ENCODE peak calls at places on chromosomes 6 and 20, in five cellular contexts. One of them, this sample, is unnamed.

GRCh38 chr6:52297433-52297832 is 12.9 kb upstream of the MCM3 start:
- DNase-seq in stimulated activated CD4-positive, alpha-beta T cell treated with anti-CD3 and anti-CD28 coated beads, Interleukin-4, amount 100 ng/mL, for 48 hours: no peak
- DNase-seq in fibroblast of mammary gland: peak
- DNase-seq in M059J: no peak
- DNase-seq in GM04503: no peak
- DNase-seq in this sample: no peak

GRCh38 chr6:15751721-15752350 is 89.0 kb upstream of the DTNBP1 start:
- DNase-seq in stimulated activated CD4-positive, alpha-beta T cell treated with anti-CD3 and anti-CD28 coated beads, Interleukin-4, amount 100 ng/mL, for 48 hours: no peak
- DNase-seq in fibroblast of mammary gland: no peak
- DNase-seq in M059J: peak
- DNase-seq in GM04503: no peak
- DNase-seq in this sample: no peak

GRCh38 chr20:32390999-32391398 is 32.9 kb downstream of the ASXL1 start:
- DNase-seq in stimulated activated CD4-positive, alpha-beta T cell treated with anti-CD3 and anti-CD28 coated beads, Interleukin-4, amount 100 ng/mL, for 48 hours: no peak
- DNase-seq in fibroblast of mammary gland: no peak
- DNase-seq in M059J: no peak
- DNase-seq in GM04503: no peak
- DNase-seq in this sample: no peak

GRCh38 chr6:164130151-164130550 is 715.6 kb downstream of the QKI start:
- DNase-seq in stimulated activated CD4-positive, alpha-beta T cell treated with anti-CD3 and anti-CD28 coated beads, Interleukin-4, amount 100 ng/mL, for 48 hours: no peak
- DNase-seq in fibroblast of mammary gland: no peak
- DNase-seq in M059J: no peak
- DNase-seq in GM04503: no peak
- DNase-seq in this sample: no peak

GRCh38 chr6:17358515-17358914 is 34.9 kb upstream of the CAP2 start:
- DNase-seq in stimulated activated CD4-positive, alpha-beta T cell treated with anti-CD3 and anti-CD28 coated beads, Interleukin-4, amount 100 ng/mL, for 48 hours: no peak
- DNase-seq in fibroblast of mammary gland: no peak
- DNase-seq in M059J: no peak
- DNase-seq in GM04503: no peak
- DNase-seq in this sample: no peak

GRCh38 chr6:30926644-30927043 is 5.3 kb downstream of the SFTA2 start:
- DNase-seq in stimulated activated CD4-positive, alpha-beta T cell treated with anti-CD3 and anti-CD28 coated beads, Interleukin-4, amount 100 ng/mL, for 48 hours: no peak
- DNase-seq in fibroblast of mammary gland: peak
- DNase-seq in M059J: peak
- DNase-seq in GM04503: no peak
- DNase-seq in this sample: no peak

GRCh38 chr6:15304337-15305078 is 58.6 kb downstream of the JARID2 start:
- DNase-seq in stimulated activated CD4-positive, alpha-beta T cell treated with anti-CD3 and anti-CD28 coated beads, Interleukin-4, amount 100 ng/mL, for 48 hours: no peak
- DNase-seq in fibroblast of mammary gland: no peak
- DNase-seq in M059J: no peak
- DNase-seq in GM04503: no peak
- DNase-seq in this sample: no peak

GRCh38 chr6:12136905-12137304 is 124.8 kb downstream of the HIVEP1 start:
- DNase-seq in stimulated activated CD4-positive, alpha-beta T cell treated with anti-CD3 and anti-CD28 coated beads, Interleukin-4, amount 100 ng/mL, for 48 hours: no peak
- DNase-seq in fibroblast of mammary gland: peak
- DNase-seq in M059J: peak
- DNase-seq in GM04503: no peak
- DNase-seq in this sample: no peak

GRCh38 chr6:44016131-44016870 is 111.0 kb downstream of the MRPL14 start:
- DNase-seq in stimulated activated CD4-positive, alpha-beta T cell treated with anti-CD3 and anti-CD28 coated beads, Interleukin-4, amount 100 ng/mL, for 48 hours: no peak
- DNase-seq in fibroblast of mammary gland: peak
- DNase-seq in M059J: peak
- DNase-seq in GM04503: no peak
- DNase-seq in this sample: peak

GRCh38 chr20:49276895-49277785 is 717 bp downstream of the ZNFX1 start:
- DNase-seq in stimulated activated CD4-positive, alpha-beta T cell treated with anti-CD3 and anti-CD28 coated beads, Interleukin-4, amount 100 ng/mL, for 48 hours: peak
- DNase-seq in fibroblast of mammary gland: no peak
- DNase-seq in M059J: no peak
- DNase-seq in GM04503: no peak
- DNase-seq in this sample: no peak

GRCh38 chr20:21241400-21241799 is 61.7 kb upstream of the XRN2 start:
- DNase-seq in stimulated activated CD4-positive, alpha-beta T cell treated with anti-CD3 and anti-CD28 coated beads, Interleukin-4, amount 100 ng/mL, for 48 hours: no peak
- DNase-seq in fibroblast of mammary gland: no peak
- DNase-seq in M059J: no peak
- DNase-seq in GM04503: no peak
- DNase-seq in this sample: no peak

GRCh38 chr20:15248618-15249395 is 911.4 kb upstream of the FLRT3 start:
- DNase-seq in stimulated activated CD4-positive, alpha-beta T cell treated with anti-CD3 and anti-CD28 coated beads, Interleukin-4, amount 100 ng/mL, for 48 hours: no peak
- DNase-seq in fibroblast of mammary gland: no peak
- DNase-seq in M059J: peak
- DNase-seq in GM04503: no peak
- DNase-seq in this sample: no peak

GRCh38 chr6:138432063-138432356 is 28.0 kb downstream of the HEBP2 start:
- DNase-seq in stimulated activated CD4-positive, alpha-beta T cell treated with anti-CD3 and anti-CD28 coated beads, Interleukin-4, amount 100 ng/mL, for 48 hours: no peak
- DNase-seq in fibroblast of mammary gland: no peak
- DNase-seq in M059J: no peak
- DNase-seq in GM04503: no peak
- DNase-seq in this sample: no peak

GRCh38 chr6:81897793-81898192 is 145.3 kb upstream of the TENT5A start:
- DNase-seq in stimulated activated CD4-positive, alpha-beta T cell treated with anti-CD3 and anti-CD28 coated beads, Interleukin-4, amount 100 ng/mL, for 48 hours: no peak
- DNase-seq in fibroblast of mammary gland: peak
- DNase-seq in M059J: no peak
- DNase-seq in GM04503: no peak
- DNase-seq in this sample: no peak

GRCh38 chr6:14732845-14733757 is 512.8 kb upstream of the JARID2 start:
- DNase-seq in stimulated activated CD4-positive, alpha-beta T cell treated with anti-CD3 and anti-CD28 coated beads, Interleukin-4, amount 100 ng/mL, for 48 hours: peak
- DNase-seq in fibroblast of mammary gland: peak
- DNase-seq in M059J: peak
- DNase-seq in GM04503: no peak
- DNase-seq in this sample: peak

GRCh38 chr6:150867117-150867516 is 1.6 kb downstream of the MTHFD1L start:
- DNase-seq in stimulated activated CD4-positive, alpha-beta T cell treated with anti-CD3 and anti-CD28 coated beads, Interleukin-4, amount 100 ng/mL, for 48 hours: no peak
- DNase-seq in fibroblast of mammary gland: no peak
- DNase-seq in M059J: no peak
- DNase-seq in GM04503: no peak
- DNase-seq in this sample: no peak

GRCh38 chr6:150380256-150380655 is 11.4 kb downstream of the IYD start:
- DNase-seq in stimulated activated CD4-positive, alpha-beta T cell treated with anti-CD3 and anti-CD28 coated beads, Interleukin-4, amount 100 ng/mL, for 48 hours: no peak
- DNase-seq in fibroblast of mammary gland: peak
- DNase-seq in M059J: no peak
- DNase-seq in GM04503: no peak
- DNase-seq in this sample: no peak

GRCh38 chr6:24126586-24127192 is 674 bp downstream of the NRSN1 start:
- DNase-seq in stimulated activated CD4-positive, alpha-beta T cell treated with anti-CD3 and anti-CD28 coated beads, Interleukin-4, amount 100 ng/mL, for 48 hours: no peak
- DNase-seq in fibroblast of mammary gland: peak
- DNase-seq in M059J: peak
- DNase-seq in GM04503: no peak
- DNase-seq in this sample: no peak

GRCh38 chr20:53929974-53930650 is 140.3 kb downstream of the BCAS1 start:
- DNase-seq in stimulated activated CD4-positive, alpha-beta T cell treated with anti-CD3 and anti-CD28 coated beads, Interleukin-4, amount 100 ng/mL, for 48 hours: no peak
- DNase-seq in fibroblast of mammary gland: no peak
- DNase-seq in M059J: no peak
- DNase-seq in GM04503: no peak
- DNase-seq in this sample: no peak

GRCh38 chr6:62740596-62740995 is 454.6 kb upstream of the KHDRBS2 start:
- DNase-seq in stimulated activated CD4-positive, alpha-beta T cell treated with anti-CD3 and anti-CD28 coated beads, Interleukin-4, amount 100 ng/mL, for 48 hours: no peak
- DNase-seq in fibroblast of mammary gland: no peak
- DNase-seq in M059J: no peak
- DNase-seq in GM04503: no peak
- DNase-seq in this sample: no peak